ENCODE peak calls at places on chromosome 14, in six cellular contexts. O, R, J, C, A and H are unnamed samples.

GRCh38 chr14:103125098-103126070 is 2.1 kb downstream of the TNFAIP2 start:
- DNase-seq in O (no peak), R (no peak), J (no peak), C (no peak), A (peak; percentile 20), H (no peak)

GRCh38 chr14:103627073-103628025 is 1.7 kb upstream of the KLC1 start:
- DNase-seq in O (no peak), R (no peak), J (no peak), C (no peak), A (no peak), H (no peak)

GRCh38 chr14:105894125-105894977 is 368.0 kb downstream of the TMEM121 start:
- DNase-seq in O (peak; percentile 8), R (no peak), J (peak; percentile 11), C (no peak), A (peak; percentile 4), H (no peak)

GRCh38 chr14:95474486-95474885 is 42.0 kb downstream of the SYNE3 start:
- DNase-seq in O (no peak), R (no peak), J (no peak), C (no peak), A (no peak), H (no peak)

GRCh38 chr14:51236314-51236713 is 3.7 kb upstream of the TMX1 start:
- DNase-seq in O (no peak), R (no peak), J (no peak), C (no peak), A (no peak), H (no peak)

GRCh38 chr14:99572173-99572999 is 31.6 kb downstream of the CCDC85C start:
- DNase-seq in O (no peak), R (no peak), J (peak; percentile 78), C (no peak), A (no peak), H (no peak)

GRCh38 chr14:74035556-74035955 is 16.4 kb downstream of the BBOF1 start:
- DNase-seq in O (no peak), R (no peak), J (no peak), C (no peak), A (no peak), H (no peak)

GRCh38 chr14:70096866-70097265 is 91.9 kb downstream of the SLC8A3 start:
- DNase-seq in O (peak; percentile 76), R (no peak), J (no peak), C (no peak), A (no peak), H (no peak)

GRCh38 chr14:71135496-71135895 is 228.2 kb downstream of the PCNX1 start:
- DNase-seq in O (peak; percentile 4), R (no peak), J (no peak), C (no peak), A (no peak), H (no peak)

GRCh38 chr14:29805415-29806123 is 122.1 kb downstream of the PRKD1 start:
- DNase-seq in O (no peak), R (no peak), J (peak; percentile 69), C (no peak), A (peak; percentile 33), H (no peak)

GRCh38 chr14:63910593-63911363 is 58.0 kb downstream of the SYNE2 start:
- DNase-seq in O (no peak), R (no peak), J (no peak), C (no peak), A (no peak), H (no peak)

GRCh38 chr14:75831455-75831854 is 150.3 kb downstream of the TGFB3 start:
- DNase-seq in O (no peak), R (no peak), J (peak; percentile 40), C (peak; percentile 45), A (peak; percentile 85), H (no peak)

GRCh38 chr14:100871234-100872186 is 32.0 kb downstream of the RTL1 start:
- DNase-seq in O (no peak), R (no peak), J (peak; percentile 15), C (no peak), A (no peak), H (no peak)

GRCh38 chr14:36655963-36656768 is 5.5 kb upstream of the PAX9 start:
- DNase-seq in O (peak; percentile 94), R (no peak), J (peak; percentile 19), C (no peak), A (no peak), H (no peak)

GRCh38 chr14:75283884-75284563 is 5.4 kb downstream of the FOS start:
- DNase-seq in O (no peak), R (no peak), J (no peak), C (peak; percentile 33), A (no peak), H (no peak)

GRCh38 chr14:22476005-22476751 is 112.8 kb downstream of the DAD1 start:
- DNase-seq in O (no peak), R (no peak), J (no peak), C (no peak), A (no peak), H (no peak)

GRCh38 chr14:52015411-52016030 is 26.2 kb downstream of the RTRAF start:
- DNase-seq in O (peak; percentile 79), R (no peak), J (no peak), C (no peak), A (no peak), H (no peak)

DNA sequence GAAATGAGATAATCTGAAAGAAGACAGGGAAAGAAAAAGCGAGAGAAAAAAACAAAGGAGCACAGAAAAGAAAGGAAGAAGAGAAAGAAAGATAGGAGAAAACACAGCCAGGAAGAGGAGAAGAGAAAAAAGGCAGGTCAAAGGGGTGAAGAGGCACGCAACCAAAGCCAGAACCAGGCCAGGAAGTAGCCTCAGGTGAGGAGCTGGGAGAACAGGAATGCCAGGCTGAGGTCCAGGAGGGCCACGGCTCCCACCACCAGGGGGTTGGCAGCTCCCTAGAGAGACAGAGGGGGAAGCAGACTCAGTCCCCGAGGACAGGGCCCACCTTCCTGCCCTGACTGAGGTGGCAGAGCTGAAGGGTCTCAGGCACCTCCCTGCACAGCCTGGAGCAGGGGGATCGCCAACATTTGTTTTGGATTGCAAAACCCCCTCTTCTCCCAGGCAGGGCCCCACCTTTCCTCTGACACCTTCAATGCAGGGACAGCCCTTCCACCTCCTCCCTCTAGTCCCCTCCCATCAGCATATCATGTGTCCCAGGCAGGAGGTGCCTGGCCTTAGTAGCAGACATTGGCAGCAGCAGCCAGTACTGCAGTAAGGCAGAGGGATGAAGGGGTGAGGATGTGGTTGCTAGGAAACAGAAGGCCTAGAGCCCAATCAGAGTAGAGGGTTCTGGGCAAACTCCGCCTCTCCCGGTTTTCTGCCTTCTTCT is 2.0 kb upstream of the AP1G2 start:
- DNase-seq in O (peak; percentile 84), R (no peak), J (no peak), C (no peak), A (peak; percentile 15), H (no peak)
- H3K27ac ChIP-seq in O (no peak overlapping the region), R (no peak overlapping the region), J (no peak overlapping the region), C (no peak overlapping the region), A (no peak overlapping the region), H (no peak overlapping the region)

GRCh38 chr14:54102530-54102929 is 145.9 kb upstream of the BMP4 start:
- DNase-seq in O (no peak), R (no peak), J (no peak), C (no peak), A (no peak), H (no peak)

GRCh38 chr14:54105406-54105805 is 148.8 kb upstream of the BMP4 start:
- DNase-seq in O (no peak), R (peak; percentile 70), J (no peak), C (no peak), A (no peak), H (no peak)

GRCh38 chr14:54106802-54107377 is 150.3 kb upstream of the BMP4 start:
- DNase-seq in O (no peak), R (no peak), J (no peak), C (no peak), A (no peak), H (no peak)

GRCh38 chr14:54105898-54106297 is 149.3 kb upstream of the BMP4 start:
- DNase-seq in O (no peak), R (peak; percentile 68), J (no peak), C (no peak), A (no peak), H (no peak)

DNA sequence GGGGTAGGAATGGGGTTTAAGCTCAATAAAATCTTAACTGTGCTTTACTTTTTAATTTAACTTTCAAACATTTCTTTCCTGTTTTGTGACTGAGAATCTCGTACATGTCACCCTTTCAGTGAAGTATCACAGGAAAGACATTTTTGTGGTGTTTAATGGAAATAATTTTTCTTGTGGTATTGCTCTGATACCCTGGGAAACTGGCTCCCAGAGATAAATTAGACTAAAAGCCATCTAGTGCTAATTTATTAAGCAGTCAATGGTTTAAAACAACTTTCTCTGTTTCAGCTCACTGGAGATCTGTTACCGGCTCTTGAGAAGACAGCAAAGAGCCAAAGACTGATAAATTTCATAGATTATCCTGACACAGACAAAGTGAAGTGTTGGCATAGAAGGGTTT is 148.1 kb upstream of the BMP4 start:
- DNase-seq in O (no peak), R (no peak), J (no peak), C (no peak), A (no peak), H (no peak)
- H3K4me1 ChIP-seq in O (no peaks in the 10 kb centered on the region), R (peaks cover 56% of the 10 kb centered on the region), J (no peaks in the 10 kb centered on the region), C (no peaks in the 10 kb centered on the region), A (no peaks in the 10 kb centered on the region), H (no peaks in the 10 kb centered on the region)

DNA sequence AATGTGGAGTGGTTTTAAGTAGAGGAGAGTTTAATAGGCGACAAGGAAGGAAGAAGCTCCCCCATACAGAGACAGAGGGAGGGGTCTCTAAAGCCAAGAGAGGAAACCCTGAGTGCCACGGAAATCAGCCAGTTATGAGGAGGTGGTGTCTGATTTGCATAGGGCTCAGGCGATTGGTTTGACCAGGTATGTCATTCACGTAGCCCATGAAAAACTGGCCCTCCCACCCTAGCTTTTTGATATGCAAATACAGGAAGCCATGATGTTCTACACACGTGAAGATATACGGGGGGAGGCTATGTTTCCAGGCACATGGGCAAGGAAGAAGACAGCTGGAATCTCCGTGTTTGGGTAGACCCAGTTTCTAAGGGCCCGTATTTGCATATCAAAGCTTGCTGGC is 717.8 kb upstream of the SEL1L start:
- DNase-seq in O (peak; percentile 47), R (no peak), J (no peak), C (no peak), A (no peak), H (no peak)
- H3K27me3 ChIP-seq in O (no peaks in the 10 kb centered on the region), R (no peaks in the 10 kb centered on the region), J (no peaks in the 10 kb centered on the region), C (no peaks in the 10 kb centered on the region), A (no peaks in the 10 kb centered on the region), H (no peaks in the 10 kb centered on the region)

GRCh38 chr14:91108941-91109611 is 4.8 kb upstream of the DGLUCY start:
- DNase-seq in O (no peak), R (no peak), J (no peak), C (peak; percentile 35), A (peak; percentile 31), H (no peak)
- H3K27ac ChIP-seq in O (no peak overlapping the region), R (no peak overlapping the region), J (peak overlapping the region; percentile 13), C (peak overlapping the region; percentile 24), A (peak overlapping the region; percentile 74), H (no peak overlapping the region)

GRCh38 chr14:61569783-61570182 is 125.5 kb upstream of the HIF1A start:
- DNase-seq in O (peak; percentile 17), R (no peak), J (no peak), C (peak; percentile 14), A (no peak), H (no peak)

GRCh38 chr14:61569308-61569707 is 126.0 kb upstream of the HIF1A start:
- DNase-seq in O (no peak), R (no peak), J (no peak), C (no peak), A (no peak), H (no peak)

GRCh38 chr14:61570961-61571299 is 124.4 kb upstream of the HIF1A start:
- DNase-seq in O (peak; percentile 2), R (no peak), J (no peak), C (no peak), A (no peak), H (no peak)

GRCh38 chr14:61571931-61572330 is 123.4 kb upstream of the HIF1A start:
- DNase-seq in O (peak; percentile 2), R (no peak), J (no peak), C (no peak), A (no peak), H (no peak)

GRCh38 chr14:61570188-61570960 is 124.9 kb upstream of the HIF1A start:
- DNase-seq in O (peak; percentile 31), R (no peak), J (no peak), C (no peak), A (no peak), H (no peak)
- H3K4me1 ChIP-seq in O (peaks cover 15% of the 10 kb centered on the region), R (peaks cover 74% of the 10 kb centered on the region), J (peaks cover 11% of the 10 kb centered on the region), C (peaks cover 39% of the 10 kb centered on the region), A (no peaks in the 10 kb centered on the region), H (no peaks in the 10 kb centered on the region)